ENCODE peak calls at places on chromosomes 4 and X, in four cellular contexts. V, L, C and S are unnamed samples.

GRCh38 chr4:101977096-101977495 is 186.6 kb downstream of the BANK1 start:
- DNase-seq in V (no peak), L (no peak), C (no peak), S (peak)

GRCh38 chr4:126718161-126718560 is 914.6 kb upstream of the INTU start:
- DNase-seq in V (no peak), L (no peak), C (no peak), S (no peak)

GRCh38 chr4:26087108-26087507 is 173.1 kb downstream of the SMIM20 start:
- DNase-seq in V (no peak), L (no peak), C (no peak), S (no peak)

GRCh38 chr4:115315182-115315581 is 201.8 kb upstream of the NDST4 start:
- DNase-seq in V (no peak), L (no peak), C (no peak), S (no peak)

GRCh38 chr4:7694256-7694775 is 245.3 kb downstream of the AFAP1 start:
- DNase-seq in V (no peak), L (no peak), C (no peak), S (no peak)

GRCh38 chr4:182190306-182190705 is 52.9 kb upstream of the TENM3 start:
- DNase-seq in V (no peak), L (no peak), C (no peak), S (no peak)

GRCh38 chr4:88841635-88842034 is 144.0 kb upstream of the NAP1L5 start:
- DNase-seq in V (no peak), L (no peak), C (no peak), S (no peak)

GRCh38 chr4:169226565-169226964 is 44.2 kb downstream of the SH3RF1 start:
- DNase-seq in V (no peak), L (no peak), C (no peak), S (no peak)

GRCh38 chr4:108030332-108030731 is 40.6 kb downstream of the HADH start:
- DNase-seq in V (peak), L (peak), C (peak), S (no peak)

GRCh38 chr4:17232575-17233253 is 279.2 kb downstream of the QDPR start:
- DNase-seq in V (peak), L (no peak), C (no peak), S (no peak)

GRCh38 chr4:112348488-112349158 is 51.5 kb downstream of the ALPK1 start:
- DNase-seq in V (peak), L (peak), C (no peak), S (peak)

GRCh38 chr4:122747883-122748282 is 15.4 kb downstream of the BBS12 start:
- DNase-seq in V (no peak), L (no peak), C (no peak), S (no peak)

GRCh38 chrX:44042731-44043130 is 69.5 kb upstream of the NDP start:
- DNase-seq in V (no peak), L (no peak), C (no peak), S (no peak)

GRCh38 chr4:185549095-185549494 is 13.8 kb upstream of the PDLIM3 start:
- DNase-seq in V (no peak), L (no peak), C (no peak), S (no peak)

GRCh38 chr4:8261851-8262535 is 7.6 kb upstream of the HTRA3 start:
- DNase-seq in V (no peak), L (no peak), C (no peak), S (no peak)

GRCh38 chr4:53186714-53187358 is 179.0 kb downstream of the SCFD2 start:
- DNase-seq in V (no peak), L (no peak), C (no peak), S (no peak)

GRCh38 chr4:45662996-45663395 is 460.9 kb downstream of the GABRG1 start:
- DNase-seq in V (peak), L (no peak), C (no peak), S (peak)

GRCh38 chr4:147714575-147715401 is 17.1 kb upstream of the ARHGAP10 start:
- DNase-seq in V (no peak), L (no peak), C (no peak), S (no peak)

GRCh38 chr4:113020966-113021365 is 28.5 kb upstream of the ANK2 start:
- DNase-seq in V (no peak), L (no peak), C (no peak), S (no peak)

GRCh38 chr4:122992111-122992510 is 69.7 kb upstream of the NUDT6 start:
- DNase-seq in V (no peak), L (no peak), C (no peak), S (peak)

GRCh38 chr4:78534286-78534955 is 17.1 kb upstream of the ANXA3 start:
- DNase-seq in V (no peak), L (no peak), C (no peak), S (no peak)

GRCh38 chr4:89434364-89434988 is 126.9 kb upstream of the GPRIN3 start:
- DNase-seq in V (no peak), L (peak), C (no peak), S (no peak)

GRCh38 chr4:68079918-68080317 is 49.8 kb downstream of the TMPRSS11F start:
- DNase-seq in V (no peak), L (no peak), C (no peak), S (no peak)

GRCh38 chrX:118727686-118728339 is 407 bp downstream of the IL13RA1 start:
- DNase-seq in V (no peak), L (no peak), C (no peak), S (no peak)

GRCh38 chrX:9867753-9868152 is 81.5 kb downstream of the SHROOM2 start:
- DNase-seq in V (no peak), L (no peak), C (no peak), S (no peak)

GRCh38 chr4:138178566-138178965 is 63.6 kb downstream of the SLC7A11 start:
- DNase-seq in V (no peak), L (no peak), C (no peak), S (no peak)

GRCh38 chr4:66687393-66687971 is 857.8 kb downstream of the CENPC start:
- DNase-seq in V (no peak), L (no peak), C (no peak), S (no peak)

GRCh38 chr4:89307446-89308160 is at the start of gene GPRIN3:
- DNase-seq in V (peak), L (peak), C (peak), S (no peak)

GRCh38 chr4:70901607-70901983 is 574 bp upstream of the MOB1B start:
- DNase-seq in V (no peak), L (no peak), C (no peak), S (no peak)

GRCh38 chrX:70128071-70128470 is 5.2 kb upstream of the IGBP1 start:
- DNase-seq in V (no peak), L (no peak), C (no peak), S (no peak)